ENCODE peak calls at places on chromosomes 5 and 9, in eight cellular contexts. One of them, this sample, is unnamed.

GRCh38 chr9:86843182-86843581 is 104.1 kb downstream of the GAS1 start:
- DNase-seq in fibroblast of mammary gland: no peak
- DNase-seq in stromal cell of bone marrow: no peak
- DNase-seq in GM04504: no peak
- DNase-seq in NCI-H460: no peak
- DNase-seq in breast epithelium: no peak
- DNase-seq in fibroblast of pulmonary artery: peak; percentile 38
- DNase-seq in NCI-H1092 treated with DMSO at 0.1 percent for 48 hours: no peak
- DNase-seq in this sample: no peak

GRCh38 chr5:32526815-32527214 is 58.5 kb upstream of the SUB1 start:
- DNase-seq in NCI-H460: no peak
- DNase-seq in stromal cell of bone marrow: no peak
- DNase-seq in fibroblast of pulmonary artery: no peak
- DNase-seq in breast epithelium: no peak
- DNase-seq in fibroblast of mammary gland: no peak
- DNase-seq in NCI-H1092 treated with DMSO at 0.1 percent for 48 hours: no peak
- DNase-seq in GM04504: no peak
- DNase-seq in this sample: no peak

GRCh38 chr5:51567636-51568035 is 184.4 kb downstream of the ISL1 start:
- DNase-seq in breast epithelium: no peak
- DNase-seq in NCI-H460: no peak
- DNase-seq in fibroblast of pulmonary artery: no peak
- DNase-seq in NCI-H1092 treated with DMSO at 0.1 percent for 48 hours: no peak
- DNase-seq in fibroblast of mammary gland: no peak
- DNase-seq in GM04504: no peak
- DNase-seq in stromal cell of bone marrow: no peak
- DNase-seq in this sample: no peak

GRCh38 chr9:75071530-75072122 is 16.3 kb downstream of the NMRK1 start:
- DNase-seq in fibroblast of pulmonary artery: no peak
- DNase-seq in stromal cell of bone marrow: no peak
- DNase-seq in NCI-H460: no peak
- DNase-seq in NCI-H1092 treated with DMSO at 0.1 percent for 48 hours: no peak
- DNase-seq in breast epithelium: no peak
- DNase-seq in GM04504: no peak
- DNase-seq in fibroblast of mammary gland: peak; percentile 18
- DNase-seq in this sample: peak; percentile 66

GRCh38 chr5:67303356-67303755 is 106.8 kb upstream of the CD180 start:
- DNase-seq in GM04504: no peak
- DNase-seq in fibroblast of pulmonary artery: peak; percentile 65
- DNase-seq in fibroblast of mammary gland: peak; percentile 87
- DNase-seq in NCI-H460: no peak
- DNase-seq in breast epithelium: no peak
- DNase-seq in stromal cell of bone marrow: no peak
- DNase-seq in NCI-H1092 treated with DMSO at 0.1 percent for 48 hours: no peak
- DNase-seq in this sample: no peak

GRCh38 chr5:92916036-92916435 is 665.0 kb downstream of the NR2F1-AS1 start:
- DNase-seq in NCI-H1092 treated with DMSO at 0.1 percent for 48 hours: no peak
- DNase-seq in NCI-H460: no peak
- DNase-seq in GM04504: no peak
- DNase-seq in fibroblast of mammary gland: peak; percentile 68
- DNase-seq in stromal cell of bone marrow: peak; percentile 4
- DNase-seq in fibroblast of pulmonary artery: peak; percentile 85
- DNase-seq in breast epithelium: no peak
- DNase-seq in this sample: no peak

GRCh38 chr5:2007437-2007905 is 124.7 kb upstream of the IRX4 start:
- DNase-seq in breast epithelium: no peak
- DNase-seq in fibroblast of pulmonary artery: no peak
- DNase-seq in NCI-H460: no peak
- DNase-seq in fibroblast of mammary gland: no peak
- DNase-seq in GM04504: no peak
- DNase-seq in stromal cell of bone marrow: no peak
- DNase-seq in NCI-H1092 treated with DMSO at 0.1 percent for 48 hours: no peak
- DNase-seq in this sample: peak; percentile 34

GRCh38 chr5:81207009-81207408 is 26.1 kb upstream of the CKMT2 start:
- DNase-seq in stromal cell of bone marrow: peak; percentile 2
- DNase-seq in fibroblast of mammary gland: no peak
- DNase-seq in GM04504: no peak
- DNase-seq in breast epithelium: no peak
- DNase-seq in NCI-H1092 treated with DMSO at 0.1 percent for 48 hours: no peak
- DNase-seq in NCI-H460: peak; percentile 7
- DNase-seq in fibroblast of pulmonary artery: peak; percentile 16
- DNase-seq in this sample: no peak

GRCh38 chr9:33884856-33885701 is 68.1 kb downstream of the UBE2R2 start:
- DNase-seq in NCI-H460: no peak
- DNase-seq in stromal cell of bone marrow: peak; percentile 20
- DNase-seq in GM04504: no peak
- DNase-seq in NCI-H1092 treated with DMSO at 0.1 percent for 48 hours: peak; percentile 55
- DNase-seq in breast epithelium: no peak
- DNase-seq in fibroblast of mammary gland: peak; percentile 39
- DNase-seq in fibroblast of pulmonary artery: peak; percentile 84
- DNase-seq in this sample: no peak

GRCh38 chr5:169114466-169114865 is 186.5 kb downstream of the SLIT3 start:
- DNase-seq in NCI-H460: no peak
- DNase-seq in GM04504: no peak
- DNase-seq in stromal cell of bone marrow: no peak
- DNase-seq in fibroblast of pulmonary artery: no peak
- DNase-seq in NCI-H1092 treated with DMSO at 0.1 percent for 48 hours: no peak
- DNase-seq in fibroblast of mammary gland: no peak
- DNase-seq in breast epithelium: no peak
- DNase-seq in this sample: no peak

GRCh38 chr9:84953252-84953773 is 283.8 kb downstream of the NTRK2 start:
- DNase-seq in NCI-H1092 treated with DMSO at 0.1 percent for 48 hours: no peak
- DNase-seq in breast epithelium: no peak
- DNase-seq in NCI-H460: no peak
- DNase-seq in fibroblast of pulmonary artery: no peak
- DNase-seq in stromal cell of bone marrow: no peak
- DNase-seq in GM04504: no peak
- DNase-seq in fibroblast of mammary gland: no peak
- DNase-seq in this sample: no peak

This sample was measured in activated CD8-positive, alpha-beta memory T cell treated with anti-CD3 and anti-CD28 coated beads, Interleukin-2, amount 10 ng/mL, durations not matched to agents 7 days and 5 days.